ENCODE peak calls at places on chromosomes 7 and 10, in five cellular contexts. One of them, this sample, is unnamed. For H3K4me1 and H3K9me3, the result is how much of the 10 kb centered on the place peaks cover.

GRCh38 chr10:6102128-6102527 is 13.3 kb downstream of the RBM17 start:
- DNase-seq in tibial nerve: no peak
- DNase-seq in CD4-positive, alpha-beta memory T cell: no peak
- DNase-seq in uterus: no peak
- DNase-seq in SJSA1: no peak
- DNase-seq in this sample: no peak

GRCh38 chr7:91034459-91035368 is 229.5 kb upstream of the FZD1 start:
- DNase-seq in tibial nerve: peak
- DNase-seq in CD4-positive, alpha-beta memory T cell: no peak
- DNase-seq in uterus: peak
- DNase-seq in SJSA1: peak
- DNase-seq in this sample: no peak

GRCh38 chr7:148380581-148381419 is 209.8 kb upstream of the C7orf33 start:
- DNase-seq in tibial nerve: no peak
- DNase-seq in CD4-positive, alpha-beta memory T cell: no peak
- DNase-seq in uterus: no peak
- DNase-seq in SJSA1: no peak
- DNase-seq in this sample: no peak

GRCh38 chr10:44627591-44628354 is 242.9 kb upstream of the CXCL12 start:
- DNase-seq in tibial nerve: no peak
- DNase-seq in CD4-positive, alpha-beta memory T cell: no peak
- DNase-seq in uterus: no peak
- DNase-seq in SJSA1: no peak
- DNase-seq in this sample: no peak

GRCh38 chr7:93373537-93373936 is 141.4 kb downstream of the VPS50 start:
- DNase-seq in tibial nerve: no peak
- DNase-seq in CD4-positive, alpha-beta memory T cell: no peak
- DNase-seq in uterus: no peak
- DNase-seq in SJSA1: no peak
- DNase-seq in this sample: no peak

GRCh38 chr7:104362756-104363155 is 34.4 kb downstream of the LHFPL3 start:
- DNase-seq in tibial nerve: no peak
- DNase-seq in CD4-positive, alpha-beta memory T cell: no peak
- DNase-seq in uterus: no peak
- DNase-seq in SJSA1: no peak
- DNase-seq in this sample: no peak

GRCh38 chr10:3946234-3947229 is 161.5 kb upstream of the KLF6 start:
- DNase-seq in tibial nerve: no peak
- DNase-seq in CD4-positive, alpha-beta memory T cell: no peak
- DNase-seq in uterus: no peak
- DNase-seq in SJSA1: no peak
- DNase-seq in this sample: no peak

GRCh38 chr10:31929986-31930675 is 1.5 kb upstream of the ARHGAP12 start:
- DNase-seq in tibial nerve: no peak
- DNase-seq in CD4-positive, alpha-beta memory T cell: peak
- DNase-seq in uterus: no peak
- DNase-seq in SJSA1: no peak
- DNase-seq in this sample: peak

GRCh38 chr7:135335628-135336139 is 102.0 kb downstream of the STRA8 start:
- DNase-seq in tibial nerve: no peak
- DNase-seq in CD4-positive, alpha-beta memory T cell: peak
- DNase-seq in uterus: peak
- DNase-seq in SJSA1: peak
- DNase-seq in this sample: no peak

GRCh38 chr10:15585303-15585715 is 134.4 kb downstream of the ITGA8 start:
- DNase-seq in tibial nerve: peak
- DNase-seq in CD4-positive, alpha-beta memory T cell: no peak
- DNase-seq in uterus: peak
- DNase-seq in SJSA1: peak
- DNase-seq in this sample: no peak

GRCh38 chr10:124686707-124687376 is 57.3 kb downstream of the FAM53B start:
- DNase-seq in tibial nerve: peak
- DNase-seq in CD4-positive, alpha-beta memory T cell: no peak
- DNase-seq in uterus: no peak
- DNase-seq in SJSA1: no peak
- DNase-seq in this sample: no peak

GRCh38 chr7:130899071-130899451 is 165.1 kb upstream of the KLF14 start:
- DNase-seq in tibial nerve: no peak
- DNase-seq in CD4-positive, alpha-beta memory T cell: no peak
- DNase-seq in uterus: no peak
- DNase-seq in SJSA1: no peak
- DNase-seq in this sample: no peak

GRCh38 chr7:139680676-139681462 is 96.9 kb downstream of the HIPK2 start:
- DNase-seq in tibial nerve: no peak
- DNase-seq in CD4-positive, alpha-beta memory T cell: no peak
- DNase-seq in uterus: no peak
- DNase-seq in SJSA1: peak
- DNase-seq in this sample: no peak

GRCh38 chr7:155229548-155230168 is 68.0 kb upstream of the INSIG1 start:
- DNase-seq in tibial nerve: no peak
- DNase-seq in CD4-positive, alpha-beta memory T cell: no peak
- DNase-seq in uterus: no peak
- DNase-seq in SJSA1: no peak
- DNase-seq in this sample: no peak

GRCh38 chr10:132078746-132079345 is 13.1 kb downstream of the JAKMIP3 start:
- DNase-seq in tibial nerve: no peak
- DNase-seq in CD4-positive, alpha-beta memory T cell: no peak
- DNase-seq in uterus: peak
- DNase-seq in SJSA1: no peak
- DNase-seq in this sample: no peak

GRCh38 chr7:128084896-128085608 is 53.8 kb upstream of the LRRC4 start:
- DNase-seq in tibial nerve: no peak
- DNase-seq in CD4-positive, alpha-beta memory T cell: no peak
- DNase-seq in uterus: no peak
- DNase-seq in SJSA1: no peak
- DNase-seq in this sample: no peak

GRCh38 chr10:30555465-30555864 is 74.1 kb downstream of the LYZL2 start:
- DNase-seq in tibial nerve: no peak
- DNase-seq in CD4-positive, alpha-beta memory T cell: no peak
- DNase-seq in uterus: no peak
- DNase-seq in SJSA1: no peak
- DNase-seq in this sample: no peak

GRCh38 chr7:12721286-12721830 is 33.9 kb downstream of the ARL4A start:
- DNase-seq in tibial nerve: no peak
- DNase-seq in CD4-positive, alpha-beta memory T cell: no peak
- DNase-seq in uterus: no peak
- DNase-seq in SJSA1: no peak
- DNase-seq in this sample: no peak

GRCh38 chr10:79082631-79083581 is 14.1 kb downstream of the ZMIZ1 start:
- DNase-seq in tibial nerve: no peak
- DNase-seq in CD4-positive, alpha-beta memory T cell: no peak
- DNase-seq in uterus: no peak
- DNase-seq in SJSA1: no peak
- DNase-seq in this sample: no peak

GRCh38 chr10:132064771-132065437 is 842 bp upstream of the JAKMIP3 start:
- DNase-seq in tibial nerve: no peak
- DNase-seq in CD4-positive, alpha-beta memory T cell: no peak
- DNase-seq in uterus: no peak
- DNase-seq in SJSA1: no peak
- DNase-seq in this sample: no peak

GRCh38 chr7:81004098-81004497 is 85.2 kb upstream of the SEMA3C start:
- DNase-seq in tibial nerve: no peak
- DNase-seq in CD4-positive, alpha-beta memory T cell: no peak
- DNase-seq in uterus: no peak
- DNase-seq in SJSA1: no peak
- DNase-seq in this sample: no peak

GRCh38 chr10:132713421-132714095 is 72.4 kb downstream of the NKX6-2 start:
- DNase-seq in tibial nerve: no peak
- DNase-seq in CD4-positive, alpha-beta memory T cell: no peak
- DNase-seq in uterus: no peak
- DNase-seq in SJSA1: peak
- DNase-seq in this sample: no peak

GRCh38 chr10:58137813-58138212 is 129.9 kb downstream of the IPMK start:
- DNase-seq in tibial nerve: no peak
- DNase-seq in CD4-positive, alpha-beta memory T cell: no peak
- DNase-seq in uterus: no peak
- DNase-seq in SJSA1: no peak
- DNase-seq in this sample: no peak

GRCh38 chr10:24617771-24618396 is 105.8 kb downstream of the ARHGAP21 start:
- DNase-seq in tibial nerve: peak
- DNase-seq in CD4-positive, alpha-beta memory T cell: peak
- DNase-seq in uterus: peak
- DNase-seq in SJSA1: peak
- DNase-seq in this sample: peak

GRCh38 chr10:71520042-71520441 is 123.3 kb downstream of the CDH23 start:
- DNase-seq in tibial nerve: no peak
- DNase-seq in CD4-positive, alpha-beta memory T cell: no peak
- DNase-seq in uterus: no peak
- DNase-seq in SJSA1: no peak
- DNase-seq in this sample: no peak

GRCh38 chr10:97532935-97533671 is 34.4 kb downstream of the UBTD1 start:
- DNase-seq in tibial nerve: no peak
- DNase-seq in CD4-positive, alpha-beta memory T cell: no peak
- DNase-seq in uterus: no peak
- DNase-seq in SJSA1: no peak
- DNase-seq in this sample: no peak

GRCh38 chr10:43233601-43234430 is 33.0 kb downstream of the RASGEF1A start:
- DNase-seq in tibial nerve: no peak
- DNase-seq in CD4-positive, alpha-beta memory T cell: no peak
- DNase-seq in uterus: peak
- DNase-seq in SJSA1: peak
- DNase-seq in this sample: no peak

GRCh38 chr7:140506788-140507464 is 27.6 kb upstream of the MKRN1 start:
- DNase-seq in tibial nerve: no peak
- DNase-seq in CD4-positive, alpha-beta memory T cell: no peak
- DNase-seq in uterus: peak
- DNase-seq in SJSA1: no peak
- DNase-seq in this sample: no peak

GRCh38 chr10:72201293-72201692 is 14.5 kb upstream of the ANAPC16 start:
- DNase-seq in tibial nerve: no peak
- DNase-seq in CD4-positive, alpha-beta memory T cell: no peak
- DNase-seq in uterus: no peak
- DNase-seq in SJSA1: no peak
- DNase-seq in this sample: no peak

GRCh38 chr10:74337330-74338016 is 186.5 kb downstream of the ADK start:
- DNase-seq in tibial nerve: no peak
- DNase-seq in CD4-positive, alpha-beta memory T cell: no peak
- DNase-seq in uterus: no peak
- DNase-seq in SJSA1: no peak
- DNase-seq in this sample: no peak

GRCh38 chr10:79128241-79128922 is 59.6 kb downstream of the ZMIZ1 start:
- DNase-seq in tibial nerve: no peak
- DNase-seq in CD4-positive, alpha-beta memory T cell: no peak
- DNase-seq in uterus: no peak
- DNase-seq in SJSA1: no peak
- DNase-seq in this sample: no peak

GRCh38 chr10:47165711-47166404 is 134.1 kb upstream of the GDF10 start:
- DNase-seq in tibial nerve: peak
- DNase-seq in CD4-positive, alpha-beta memory T cell: peak
- DNase-seq in uterus: peak
- DNase-seq in SJSA1: peak
- DNase-seq in this sample: peak

GRCh38 chr10:23779287-23779686 is 340.4 kb downstream of the OTUD1 start:
- DNase-seq in tibial nerve: no peak
- DNase-seq in CD4-positive, alpha-beta memory T cell: no peak
- DNase-seq in uterus: no peak
- DNase-seq in SJSA1: no peak
- DNase-seq in this sample: no peak

GRCh38 chr10:124151466-124152095 is 58.2 kb upstream of the CHST15 start:
- DNase-seq in tibial nerve: no peak
- DNase-seq in CD4-positive, alpha-beta memory T cell: no peak
- DNase-seq in uterus: no peak
- DNase-seq in SJSA1: no peak
- DNase-seq in this sample: no peak

GRCh38 chr7:158781217-158781975 is 47.9 kb downstream of the ESYT2 start:
- DNase-seq in tibial nerve: no peak
- DNase-seq in CD4-positive, alpha-beta memory T cell: no peak
- DNase-seq in uterus: no peak
- DNase-seq in SJSA1: no peak
- DNase-seq in this sample: no peak
- H3K4me1 ChIP-seq in tibial nerve: under half
- H3K4me1 ChIP-seq in CD4-positive, alpha-beta memory T cell: under half
- H3K4me1 ChIP-seq in uterus: under half
- H3K4me1 ChIP-seq in SJSA1: under half
- H3K4me1 ChIP-seq in this sample: under half

GRCh38 chr7:151409555-151410404 is at the start of gene WDR86:
- DNase-seq in tibial nerve: no peak
- DNase-seq in CD4-positive, alpha-beta memory T cell: peak
- DNase-seq in uterus: no peak
- DNase-seq in SJSA1: no peak
- DNase-seq in this sample: peak
- H3K4me3 ChIP-seq in tibial nerve: peak
- H3K4me3 ChIP-seq in CD4-positive, alpha-beta memory T cell: peak
- H3K4me3 ChIP-seq in uterus: peak
- H3K4me3 ChIP-seq in SJSA1: peak
- H3K4me3 ChIP-seq in this sample: peak

GRCh38 chr10:18557960-18558359 is 93.4 kb downstream of the NSUN6 start:
- DNase-seq in tibial nerve: no peak
- DNase-seq in CD4-positive, alpha-beta memory T cell: no peak
- DNase-seq in uterus: no peak
- DNase-seq in SJSA1: no peak
- DNase-seq in this sample: no peak

GRCh38 chr10:18566177-18566576 is 85.2 kb downstream of the NSUN6 start:
- DNase-seq in tibial nerve: no peak
- DNase-seq in CD4-positive, alpha-beta memory T cell: no peak
- DNase-seq in uterus: no peak
- DNase-seq in SJSA1: no peak
- DNase-seq in this sample: no peak

GRCh38 chr10:18563003-18563726 is 88.2 kb downstream of the NSUN6 start:
- DNase-seq in tibial nerve: no peak
- DNase-seq in CD4-positive, alpha-beta memory T cell: no peak
- DNase-seq in uterus: no peak
- DNase-seq in SJSA1: no peak
- DNase-seq in this sample: no peak

GRCh38 chr10:18565006-18565405 is 86.4 kb downstream of the NSUN6 start:
- DNase-seq in tibial nerve: no peak
- DNase-seq in CD4-positive, alpha-beta memory T cell: no peak
- DNase-seq in uterus: no peak
- DNase-seq in SJSA1: no peak
- DNase-seq in this sample: no peak

DNA sequence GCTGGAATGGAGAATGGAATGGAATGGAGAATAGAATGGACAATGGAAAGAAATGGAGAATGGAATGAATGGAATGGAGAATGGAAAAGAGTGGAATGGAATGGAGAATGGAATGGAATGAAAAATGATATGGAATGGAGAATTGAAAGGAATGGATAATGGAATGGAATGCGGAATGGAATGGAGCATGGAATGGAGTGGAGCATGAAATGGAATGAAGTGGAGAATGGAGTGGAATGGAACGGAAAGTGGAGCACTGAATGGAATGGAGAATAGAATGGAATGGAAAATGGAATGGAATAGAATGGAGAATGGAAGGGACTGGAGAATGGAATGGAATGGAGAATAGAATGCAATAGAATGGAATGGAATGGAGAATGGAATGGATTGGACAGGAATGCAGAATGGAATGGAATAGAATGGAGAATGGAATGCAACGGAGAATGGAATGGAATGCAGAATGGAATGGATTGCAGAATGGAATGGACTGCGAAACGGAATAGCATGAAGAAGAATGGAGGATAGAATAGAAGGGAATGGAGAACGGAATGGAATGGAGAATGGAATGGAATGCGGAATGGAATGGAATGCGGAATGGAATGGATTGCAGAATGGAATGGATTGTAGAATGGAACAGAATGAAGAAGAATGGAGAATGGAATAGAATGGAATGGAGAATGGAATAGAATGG is 89.4 kb downstream of the NSUN6 start:
- DNase-seq in tibial nerve: no peak
- DNase-seq in CD4-positive, alpha-beta memory T cell: no peak
- DNase-seq in uterus: no peak
- DNase-seq in SJSA1: no peak
- DNase-seq in this sample: no peak
- H3K9me3 ChIP-seq in tibial nerve: under half
- H3K9me3 ChIP-seq in CD4-positive, alpha-beta memory T cell: under half
- H3K9me3 ChIP-seq in uterus: under half
- H3K9me3 ChIP-seq in SJSA1: under half
- H3K9me3 ChIP-seq in this sample: under half

GRCh38 chr7:101915000-101915399 is 97.6 kb downstream of the CUX1 start:
- DNase-seq in tibial nerve: no peak
- DNase-seq in CD4-positive, alpha-beta memory T cell: no peak
- DNase-seq in uterus: no peak
- DNase-seq in SJSA1: no peak
- DNase-seq in this sample: no peak
- H3K4me1 ChIP-seq in tibial nerve: under half
- H3K4me1 ChIP-seq in CD4-positive, alpha-beta memory T cell: under half
- H3K4me1 ChIP-seq in uterus: under half
- H3K4me1 ChIP-seq in SJSA1: under half
- H3K4me1 ChIP-seq in this sample: under half